ENCODE peak calls at places on chromosomes 2 and 18, in eight cellular contexts. One of them, this sample, is unnamed.

GRCh38 chr2:196143641-196144236 is 27.6 kb downstream of the STK17B start:
- DNase-seq in astrocyte: peak
- DNase-seq in PC-3: peak
- DNase-seq in SHP77: no peak
- DNase-seq in aorta: no peak
- DNase-seq in hippocampal formation: no peak
- DNase-seq in A549: no peak
- DNase-seq in astrocyte of the spinal cord: peak
- DNase-seq in this sample: no peak

GRCh38 chr2:23500836-23501235 is 115.9 kb downstream of the KLHL29 start:
- DNase-seq in astrocyte: no peak
- DNase-seq in PC-3: no peak
- DNase-seq in SHP77: no peak
- DNase-seq in aorta: no peak
- DNase-seq in hippocampal formation: no peak
- DNase-seq in A549: no peak
- DNase-seq in astrocyte of the spinal cord: no peak
- DNase-seq in this sample: no peak

GRCh38 chr2:176149484-176150337 is 1.6 kb upstream of the HOXD4 start:
- DNase-seq in astrocyte: no peak
- DNase-seq in PC-3: no peak
- DNase-seq in SHP77: no peak
- DNase-seq in aorta: peak
- DNase-seq in hippocampal formation: no peak
- DNase-seq in A549: no peak
- DNase-seq in astrocyte of the spinal cord: no peak
- DNase-seq in this sample: no peak

GRCh38 chr2:16093639-16094447 is 153.5 kb downstream of the MYCN start:
- DNase-seq in astrocyte: no peak
- DNase-seq in PC-3: no peak
- DNase-seq in SHP77: no peak
- DNase-seq in aorta: no peak
- DNase-seq in hippocampal formation: no peak
- DNase-seq in A549: no peak
- DNase-seq in astrocyte of the spinal cord: no peak
- DNase-seq in this sample: no peak

GRCh38 chr2:231050018-231050901 is 6.4 kb upstream of the PSMD1 start:
- DNase-seq in astrocyte: no peak
- DNase-seq in PC-3: no peak
- DNase-seq in SHP77: no peak
- DNase-seq in aorta: no peak
- DNase-seq in hippocampal formation: no peak
- DNase-seq in A549: no peak
- DNase-seq in astrocyte of the spinal cord: no peak
- DNase-seq in this sample: no peak

GRCh38 chr2:11777066-11777782 is 30.8 kb downstream of the LPIN1 start:
- DNase-seq in astrocyte: no peak
- DNase-seq in PC-3: no peak
- DNase-seq in SHP77: no peak
- DNase-seq in aorta: no peak
- DNase-seq in hippocampal formation: no peak
- DNase-seq in A549: no peak
- DNase-seq in astrocyte of the spinal cord: no peak
- DNase-seq in this sample: no peak

GRCh38 chr2:157087373-157088005 is 170.0 kb upstream of the GALNT5 start:
- DNase-seq in astrocyte: peak
- DNase-seq in PC-3: no peak
- DNase-seq in SHP77: no peak
- DNase-seq in aorta: peak
- DNase-seq in hippocampal formation: no peak
- DNase-seq in A549: no peak
- DNase-seq in astrocyte of the spinal cord: peak
- DNase-seq in this sample: no peak

GRCh38 chr2:227871375-227871788 is at the start of gene DAW1:
- DNase-seq in astrocyte: peak
- DNase-seq in PC-3: no peak
- DNase-seq in SHP77: no peak
- DNase-seq in aorta: peak
- DNase-seq in hippocampal formation: no peak
- DNase-seq in A549: no peak
- DNase-seq in astrocyte of the spinal cord: peak
- DNase-seq in this sample: no peak

GRCh38 chr2:128091691-128092050 is 671 bp downstream of the UGGT1 start:
- DNase-seq in astrocyte: peak
- DNase-seq in PC-3: peak
- DNase-seq in SHP77: no peak
- DNase-seq in aorta: no peak
- DNase-seq in hippocampal formation: no peak
- DNase-seq in A549: no peak
- DNase-seq in astrocyte of the spinal cord: peak
- DNase-seq in this sample: no peak

GRCh38 chr18:46070683-46071614 is 1.1 kb downstream of the PSTPIP2 start:
- DNase-seq in astrocyte: no peak
- DNase-seq in PC-3: no peak
- DNase-seq in SHP77: no peak
- DNase-seq in aorta: no peak
- DNase-seq in hippocampal formation: no peak
- DNase-seq in A549: no peak
- DNase-seq in astrocyte of the spinal cord: no peak
- DNase-seq in this sample: no peak

GRCh38 chr18:54957295-54957694 is 2.0 kb downstream of the CCDC68 start:
- DNase-seq in astrocyte: no peak
- DNase-seq in PC-3: no peak
- DNase-seq in SHP77: no peak
- DNase-seq in aorta: no peak
- DNase-seq in hippocampal formation: no peak
- DNase-seq in A549: no peak
- DNase-seq in astrocyte of the spinal cord: peak
- DNase-seq in this sample: no peak

GRCh38 chr2:8146329-8147048 is 535.4 kb upstream of the ID2 start:
- DNase-seq in astrocyte: no peak
- DNase-seq in PC-3: no peak
- DNase-seq in SHP77: peak
- DNase-seq in aorta: no peak
- DNase-seq in hippocampal formation: no peak
- DNase-seq in A549: no peak
- DNase-seq in astrocyte of the spinal cord: no peak
- DNase-seq in this sample: peak

GRCh38 chr2:16746833-16747232 is 81.2 kb upstream of the CYRIA start:
- DNase-seq in astrocyte: no peak
- DNase-seq in PC-3: no peak
- DNase-seq in SHP77: no peak
- DNase-seq in aorta: no peak
- DNase-seq in hippocampal formation: no peak
- DNase-seq in A549: no peak
- DNase-seq in astrocyte of the spinal cord: no peak
- DNase-seq in this sample: no peak

GRCh38 chr18:72692086-72692485 is 147.9 kb upstream of the CBLN2 start:
- DNase-seq in astrocyte: no peak
- DNase-seq in PC-3: no peak
- DNase-seq in SHP77: peak
- DNase-seq in aorta: no peak
- DNase-seq in hippocampal formation: no peak
- DNase-seq in A549: no peak
- DNase-seq in astrocyte of the spinal cord: no peak
- DNase-seq in this sample: peak

GRCh38 chr2:96427917-96428316 is 77.2 kb downstream of the NEURL3 start:
- DNase-seq in astrocyte: peak
- DNase-seq in PC-3: peak
- DNase-seq in SHP77: no peak
- DNase-seq in aorta: no peak
- DNase-seq in hippocampal formation: no peak
- DNase-seq in A549: peak
- DNase-seq in astrocyte of the spinal cord: peak
- DNase-seq in this sample: no peak

This sample was measured in NCI-H2107.